ENCODE peak calls at places on chromosomes 2 and 18, in four cellular contexts. T is A549, S is K562, F is GM12878. O is an unnamed sample.
A peak's percentile ranks its signal among the peaks of the same experiment; 100 is the strongest.

GRCh38 chr18:76721207-76721996 is 101.0 kb upstream of the ZNF236 start:
- DNase-seq in F (no peak), S (no peak), T (no peak), O (no peak)

GRCh38 chr2:45891719-45892118 is 240.2 kb downstream of the PRKCE start:
- DNase-seq in F (no peak), S (no peak), T (no peak), O (no peak)

GRCh38 chr18:21296045-21296444 is 54.0 kb downstream of the GREB1L start:
- DNase-seq in F (no peak), T (no peak), S (no peak), O (no peak)

GRCh38 chr2:101341421-101341820 is 32.9 kb upstream of the RNF149 start:
- DNase-seq in F (no peak), S (peak; percentile 39), T (no peak), O (no peak)

GRCh38 chr2:217742276-217742675 is 260.5 kb downstream of the TNS1 start:
- DNase-seq in T (no peak), S (no peak), F (no peak), O (no peak)

GRCh38 chr18:66439207-66439606 is 164.7 kb downstream of the CDH19 start:
- DNase-seq in F (no peak), S (no peak), T (no peak), O (no peak)

GRCh38 chr18:42683094-42683493 is 432.4 kb downstream of the RIT2 start:
- DNase-seq in S (no peak), F (no peak), T (no peak), O (no peak)

GRCh38 chr2:191114403-191114886 is 36.3 kb downstream of the STAT4 start:
- DNase-seq in T (peak; percentile 4), F (peak; percentile 55), S (no peak), O (peak; percentile 18)

GRCh38 chr2:74552914-74553811 is 579 bp downstream of the LOXL3 start:
- DNase-seq in T (no peak), F (no peak), S (peak; percentile 27), O (no peak)

GRCh38 chr2:64406407-64406774 is 47.6 kb upstream of the LGALSL start:
- DNase-seq in S (no peak), F (no peak), T (peak; percentile 29), O (no peak)

GRCh38 chr2:151083864-151084263 is 177.8 kb downstream of the RBM43 start:
- DNase-seq in S (no peak), F (no peak), T (no peak), O (no peak)

GRCh38 chr2:98269274-98269673 is 77.0 kb upstream of the CNGA3 start:
- DNase-seq in F (no peak), T (peak; percentile 51), S (peak; percentile 29), O (peak; percentile 63)

GRCh38 chr18:76823574-76823973 is 1.2 kb downstream of the ZNF236 start:
- DNase-seq in T (peak; percentile 50), S (peak; percentile 65), F (no peak), O (peak; percentile 15)

GRCh38 chr2:219514196-219514761 is at the start of gene ASIC4:
- DNase-seq in F (no peak), T (no peak), S (peak; percentile 86), O (peak; percentile 12)

GRCh38 chr2:42601076-42601475 is 32.6 kb downstream of the MTA3 start:
- DNase-seq in S (no peak), T (no peak), F (no peak), O (peak; percentile 3)

GRCh38 chr18:29321561-29321960 is 1144.6 kb upstream of the CDH2 start:
- DNase-seq in F (no peak), T (no peak), S (no peak), O (peak; percentile 2)

GRCh38 chr18:34787931-34788532 is 77.9 kb downstream of the DTNA start:
- DNase-seq in T (peak; percentile 56), F (peak; percentile 11), S (peak; percentile 52), O (peak; percentile 69)

GRCh38 chr2:18752667-18753422 is 163.5 kb upstream of the NT5C1B start:
- DNase-seq in T (peak; percentile 40), S (no peak), F (no peak), O (peak; percentile 24)

GRCh38 chr2:154437104-154437503 is 261.4 kb upstream of the KCNJ3 start:
- DNase-seq in T (no peak), F (no peak), S (no peak), O (no peak)

GRCh38 chr2:11628675-11629074 is 41.3 kb downstream of the NTSR2 start:
- DNase-seq in T (no peak), S (no peak), F (no peak), O (no peak)

GRCh38 chr2:204608261-204608660 is 63.0 kb downstream of the PARD3B start:
- DNase-seq in T (no peak), S (no peak), F (no peak), O (peak; percentile 78)

GRCh38 chr2:50777954-50778353 is 254.0 kb downstream of the NRXN1 start:
- DNase-seq in T (no peak), F (no peak), S (no peak), O (no peak)

GRCh38 chr18:46035701-46036680 is 36.1 kb downstream of the PSTPIP2 start:
- DNase-seq in F (no peak), T (no peak), S (no peak), O (peak; percentile 72)

GRCh38 chr2:67290451-67290991 is 106.6 kb upstream of the ETAA1 start:
- DNase-seq in F (no peak), S (no peak), T (peak; percentile 51), O (peak; percentile 93)

GRCh38 chr2:238267341-238267710 is 21.1 kb downstream of the PER2 start:
- DNase-seq in F (no peak), S (no peak), T (no peak), O (peak; percentile 42)

GRCh38 chr2:33457588-33458247 is 18.7 kb upstream of the RASGRP3 start:
- DNase-seq in S (peak; percentile 20), F (no peak), T (no peak), O (no peak)

GRCh38 chr2:20015482-20016083 is 3.1 kb upstream of the MATN3 start:
- DNase-seq in S (peak; percentile 43), F (peak; percentile 7), T (peak; percentile 70), O (peak; percentile 65)

GRCh38 chr18:2905802-2906521 is 59.2 kb downstream of the EMILIN2 start:
- DNase-seq in S (no peak), T (peak; percentile 57), F (no peak), O (no peak)

GRCh38 chr2:236164983-236165301 is 3.2 kb downstream of the GBX2 start:
- DNase-seq in S (no peak), T (no peak), F (no peak), O (no peak)

GRCh38 chr2:15939556-15939853 is 845 bp upstream of the MYCN start:
- DNase-seq in S (peak; percentile 67), F (no peak), T (no peak), O (no peak)

GRCh38 chr2:145284551-145284950 is 764.6 kb upstream of the ZEB2 start:
- DNase-seq in T (no peak), S (no peak), F (no peak), O (no peak)

GRCh38 chr2:191050640-191050987 is 36.6 kb upstream of the STAT1 start:
- DNase-seq in S (no peak), T (peak; percentile 86), F (no peak), O (peak; percentile 75)

GRCh38 chr2:71122917-71123316 is 7.1 kb downstream of the MCEE start:
- DNase-seq in T (no peak), F (no peak), S (no peak), O (peak; percentile 46)

GRCh38 chr2:33094303-33094702 is 147.6 kb downstream of the LTBP1 start:
- DNase-seq in F (no peak), T (no peak), S (no peak), O (no peak)

DNA sequence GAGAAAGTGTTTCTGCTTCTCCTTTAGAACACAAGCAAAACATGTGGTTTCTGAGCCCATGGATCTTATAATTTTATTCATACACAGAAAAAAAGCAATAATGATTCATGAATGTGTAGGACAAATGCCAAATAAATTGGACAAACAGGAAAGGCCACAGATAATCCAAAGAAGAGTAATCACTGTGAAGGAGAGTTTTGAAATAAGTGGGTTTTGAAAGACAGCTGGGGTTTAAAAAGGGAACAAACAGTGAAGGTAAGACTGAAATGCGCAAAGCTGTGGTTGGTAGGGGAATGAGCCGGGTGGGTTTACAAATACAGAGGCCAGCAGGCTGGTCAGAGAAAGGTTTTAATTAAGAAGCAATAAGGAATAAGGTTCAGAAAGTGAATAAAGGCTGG is 50.0 kb upstream of the MBOAT2 start:
- DNase-seq in S (no peak), F (no peak), T (no peak), O (no peak)
- TF ChIP-seq ELK1 in S (no peak), F (no peak), T (no peak), O (no peak)

GRCh38 chr2:118386636-118387302 is 298.5 kb downstream of the INSIG2 start:
- DNase-seq in F (no peak), S (no peak), T (peak; percentile 35), O (peak; percentile 85)

GRCh38 chr2:118388771-118389170 is 300.5 kb downstream of the INSIG2 start:
- DNase-seq in T (peak; percentile 33), S (no peak), F (no peak), O (peak; percentile 74)

GRCh38 chr2:118387509-118387908 is 299.2 kb downstream of the INSIG2 start:
- DNase-seq in T (peak; percentile 21), F (no peak), S (no peak), O (peak; percentile 78)
- TF ChIP-seq ELK1 in T (no peak), F (no peak), S (no peak), O (no peak)

DNA sequence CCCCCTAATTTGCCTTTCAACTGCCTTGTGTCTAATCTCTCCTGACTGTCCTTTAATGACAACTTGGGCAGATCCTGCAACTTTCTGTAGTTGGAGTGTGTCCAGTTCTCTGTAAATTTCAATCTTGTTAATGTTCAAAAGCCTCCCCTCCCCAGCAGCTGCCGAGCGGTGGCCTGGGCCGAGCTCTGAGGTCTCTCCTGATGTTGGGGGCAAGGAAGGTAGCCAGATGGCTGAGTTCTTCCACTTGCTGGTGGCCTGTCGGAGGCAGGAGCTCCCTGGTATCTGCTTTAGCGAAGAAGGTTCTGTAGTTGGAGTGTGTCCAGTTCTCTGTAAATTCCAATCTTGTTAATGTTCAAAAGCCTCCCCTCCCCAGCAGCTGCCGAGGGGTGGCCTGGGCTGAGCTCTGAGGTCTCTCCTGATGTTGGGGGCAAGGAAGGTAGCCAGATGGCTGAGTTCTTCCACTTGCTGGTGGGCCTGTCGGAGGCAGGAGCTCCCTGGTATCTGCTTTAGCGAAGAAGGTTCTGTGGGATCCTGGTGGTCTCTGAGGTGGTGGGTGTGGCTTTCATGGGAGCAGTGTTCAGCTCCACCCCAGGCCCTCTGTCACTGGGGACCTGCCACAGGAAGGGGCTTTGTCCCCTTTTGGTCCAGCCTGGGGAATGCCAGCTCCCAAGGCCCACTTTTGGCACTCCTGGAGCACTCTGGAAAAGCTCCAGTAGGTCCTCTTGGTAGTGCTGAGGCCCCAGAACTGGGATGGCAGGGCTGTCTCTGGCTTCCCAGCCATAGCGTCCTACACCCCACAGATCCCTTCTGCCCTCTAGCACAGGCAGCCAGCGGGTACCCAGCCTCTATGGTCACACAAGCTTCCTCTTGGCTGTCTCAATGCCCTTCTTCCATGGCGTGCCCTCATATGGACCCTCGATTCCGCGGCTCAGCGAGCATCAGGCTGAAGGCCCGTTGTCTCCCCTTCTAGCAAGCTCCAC is 211.9 kb downstream of the ALPK2 start:
- DNase-seq in T (peak; percentile 26), S (no peak), F (no peak), O (peak; percentile 71)
- TF ChIP-seq ELK1 in T (no peak), S (no peak), F (no peak), O (no peak)

GRCh38 chr2:8540552-8541055 is 141.3 kb upstream of the ID2 start:
- DNase-seq in F (no peak), S (no peak), T (no peak), O (no peak)

GRCh38 chr2:8541223-8541622 is 140.6 kb upstream of the ID2 start:
- DNase-seq in F (no peak), S (no peak), T (no peak), O (no peak)

GRCh38 chr2:8542381-8543064 is 139.3 kb upstream of the ID2 start:
- DNase-seq in F (no peak), S (no peak), T (no peak), O (no peak)

GRCh38 chr2:8543065-8543411 is 138.8 kb upstream of the ID2 start:
- DNase-seq in F (no peak), S (no peak), T (no peak), O (no peak)

GRCh38 chr2:8541636-8542035 is 140.2 kb upstream of the ID2 start:
- DNase-seq in F (no peak), S (no peak), T (no peak), O (no peak)
- TF ChIP-seq ELK1 in F (no peak), S (no peak), T (no peak), O (no peak)